ENCODE peak calls at places on chromosome 16, in seven cellular contexts. One of them, this sample, is unnamed.

GRCh38 chr16:51951668-51952298 is 595.2 kb downstream of the TOX3 start:
- DNase-seq in stromal cell of bone marrow: no peak
- DNase-seq in tibial nerve: no peak
- DNase-seq in NCI-H1105: no peak
- DNase-seq in cardiac muscle cell: peak
- DNase-seq in AML-193: no peak
- DNase-seq in putamen: no peak
- DNase-seq in this sample: no peak

GRCh38 chr16:12311887-12312286 is 335.4 kb downstream of the SNX29 start:
- DNase-seq in stromal cell of bone marrow: no peak
- DNase-seq in tibial nerve: no peak
- DNase-seq in NCI-H1105: no peak
- DNase-seq in cardiac muscle cell: no peak
- DNase-seq in AML-193: no peak
- DNase-seq in putamen: no peak
- DNase-seq in this sample: no peak

GRCh38 chr16:10323528-10323869 is 62.4 kb upstream of the ATF7IP2 start:
- DNase-seq in stromal cell of bone marrow: no peak
- DNase-seq in tibial nerve: no peak
- DNase-seq in NCI-H1105: no peak
- DNase-seq in cardiac muscle cell: no peak
- DNase-seq in AML-193: no peak
- DNase-seq in putamen: no peak
- DNase-seq in this sample: no peak

GRCh38 chr16:66427036-66427446 is at the start of gene BEAN1:
- DNase-seq in stromal cell of bone marrow: no peak
- DNase-seq in tibial nerve: no peak
- DNase-seq in NCI-H1105: no peak
- DNase-seq in cardiac muscle cell: peak
- DNase-seq in AML-193: no peak
- DNase-seq in putamen: no peak
- DNase-seq in this sample: no peak

GRCh38 chr16:56732366-56732765 is 2.4 kb downstream of the NUP93 start:
- DNase-seq in stromal cell of bone marrow: no peak
- DNase-seq in tibial nerve: no peak
- DNase-seq in NCI-H1105: no peak
- DNase-seq in cardiac muscle cell: no peak
- DNase-seq in AML-193: no peak
- DNase-seq in putamen: no peak
- DNase-seq in this sample: no peak

GRCh38 chr16:31138621-31139578 is 3.4 kb upstream of the PRSS8 start:
- DNase-seq in stromal cell of bone marrow: no peak
- DNase-seq in tibial nerve: no peak
- DNase-seq in NCI-H1105: no peak
- DNase-seq in cardiac muscle cell: no peak
- DNase-seq in AML-193: no peak
- DNase-seq in putamen: no peak
- DNase-seq in this sample: no peak

GRCh38 chr16:46756772-46757171 is 8.6 kb upstream of the MYLK3 start:
- DNase-seq in stromal cell of bone marrow: no peak
- DNase-seq in tibial nerve: no peak
- DNase-seq in NCI-H1105: no peak
- DNase-seq in cardiac muscle cell: no peak
- DNase-seq in AML-193: no peak
- DNase-seq in putamen: no peak
- DNase-seq in this sample: no peak

GRCh38 chr16:58021661-58022551 is 3.6 kb upstream of the MMP15 start:
- DNase-seq in stromal cell of bone marrow: peak
- DNase-seq in tibial nerve: no peak
- DNase-seq in NCI-H1105: no peak
- DNase-seq in cardiac muscle cell: no peak
- DNase-seq in AML-193: no peak
- DNase-seq in putamen: no peak
- DNase-seq in this sample: no peak

GRCh38 chr16:2752850-2753522 is 548 bp downstream of the SRRM2 start:
- DNase-seq in stromal cell of bone marrow: peak
- DNase-seq in tibial nerve: peak
- DNase-seq in NCI-H1105: peak
- DNase-seq in cardiac muscle cell: peak
- DNase-seq in AML-193: peak
- DNase-seq in putamen: peak
- DNase-seq in this sample: peak

GRCh38 chr16:9050102-9050830 is 41.2 kb upstream of the HAPSTR1 start:
- DNase-seq in stromal cell of bone marrow: no peak
- DNase-seq in tibial nerve: no peak
- DNase-seq in NCI-H1105: no peak
- DNase-seq in cardiac muscle cell: peak
- DNase-seq in AML-193: peak
- DNase-seq in putamen: no peak
- DNase-seq in this sample: no peak

GRCh38 chr16:29147710-29148425 is 163.0 kb downstream of the LAT start:
- DNase-seq in stromal cell of bone marrow: no peak
- DNase-seq in tibial nerve: no peak
- DNase-seq in NCI-H1105: no peak
- DNase-seq in cardiac muscle cell: no peak
- DNase-seq in AML-193: no peak
- DNase-seq in putamen: no peak
- DNase-seq in this sample: no peak

GRCh38 chr16:13098536-13098935 is 197.1 kb downstream of the SHISA9 start:
- DNase-seq in stromal cell of bone marrow: no peak
- DNase-seq in tibial nerve: no peak
- DNase-seq in NCI-H1105: no peak
- DNase-seq in cardiac muscle cell: no peak
- DNase-seq in AML-193: no peak
- DNase-seq in putamen: no peak
- DNase-seq in this sample: no peak

GRCh38 chr16:553601-554296 is 6.4 kb upstream of the PRR35 start:
- DNase-seq in stromal cell of bone marrow: no peak
- DNase-seq in tibial nerve: no peak
- DNase-seq in NCI-H1105: no peak
- DNase-seq in cardiac muscle cell: no peak
- DNase-seq in AML-193: no peak
- DNase-seq in putamen: no peak
- DNase-seq in this sample: no peak

GRCh38 chr16:67718668-67719047 is 458 bp downstream of the GFOD2 start:
- DNase-seq in stromal cell of bone marrow: no peak
- DNase-seq in tibial nerve: no peak
- DNase-seq in NCI-H1105: no peak
- DNase-seq in cardiac muscle cell: no peak
- DNase-seq in AML-193: no peak
- DNase-seq in putamen: no peak
- DNase-seq in this sample: no peak

GRCh38 chr16:77736879-77737278 is 14.6 kb downstream of the NUDT7 start:
- DNase-seq in stromal cell of bone marrow: no peak
- DNase-seq in tibial nerve: no peak
- DNase-seq in NCI-H1105: no peak
- DNase-seq in cardiac muscle cell: no peak
- DNase-seq in AML-193: peak
- DNase-seq in putamen: no peak
- DNase-seq in this sample: no peak

GRCh38 chr16:30758988-30759461 is 2.8 kb downstream of the CFAP119 start:
- DNase-seq in stromal cell of bone marrow: no peak
- DNase-seq in tibial nerve: no peak
- DNase-seq in NCI-H1105: no peak
- DNase-seq in cardiac muscle cell: no peak
- DNase-seq in AML-193: peak
- DNase-seq in putamen: no peak
- DNase-seq in this sample: no peak

GRCh38 chr16:1309888-1310831 is 724 bp downstream of the UBE2I start:
- DNase-seq in stromal cell of bone marrow: no peak
- DNase-seq in tibial nerve: peak
- DNase-seq in NCI-H1105: no peak
- DNase-seq in cardiac muscle cell: no peak
- DNase-seq in AML-193: no peak
- DNase-seq in putamen: no peak
- DNase-seq in this sample: no peak

GRCh38 chr16:24540575-24541240 is 1.3 kb downstream of the RBBP6 start:
- DNase-seq in stromal cell of bone marrow: no peak
- DNase-seq in tibial nerve: no peak
- DNase-seq in NCI-H1105: no peak
- DNase-seq in cardiac muscle cell: peak
- DNase-seq in AML-193: peak
- DNase-seq in putamen: no peak
- DNase-seq in this sample: no peak

GRCh38 chr16:35102780-35103403 is 1643.5 kb downstream of the TP53TG3F start:
- DNase-seq in stromal cell of bone marrow: no peak
- DNase-seq in tibial nerve: no peak
- DNase-seq in NCI-H1105: peak
- DNase-seq in cardiac muscle cell: no peak
- DNase-seq in AML-193: peak
- DNase-seq in putamen: no peak
- DNase-seq in this sample: no peak

GRCh38 chr16:3461120-3461519 is 17.6 kb downstream of the NAA60 start:
- DNase-seq in stromal cell of bone marrow: no peak
- DNase-seq in tibial nerve: no peak
- DNase-seq in NCI-H1105: no peak
- DNase-seq in cardiac muscle cell: no peak
- DNase-seq in AML-193: no peak
- DNase-seq in putamen: no peak
- DNase-seq in this sample: no peak

GRCh38 chr16:71626018-71626857 is at the start of gene MARVELD3:
- DNase-seq in stromal cell of bone marrow: no peak
- DNase-seq in tibial nerve: no peak
- DNase-seq in NCI-H1105: peak
- DNase-seq in cardiac muscle cell: peak
- DNase-seq in AML-193: no peak
- DNase-seq in putamen: no peak
- DNase-seq in this sample: no peak

GRCh38 chr16:53290520-53290919 is 143.8 kb upstream of the RBL2 start:
- DNase-seq in stromal cell of bone marrow: no peak
- DNase-seq in tibial nerve: no peak
- DNase-seq in NCI-H1105: no peak
- DNase-seq in cardiac muscle cell: no peak
- DNase-seq in AML-193: no peak
- DNase-seq in putamen: no peak
- DNase-seq in this sample: no peak

GRCh38 chr16:64450170-64450569 is 671.7 kb downstream of the CDH11 start:
- DNase-seq in stromal cell of bone marrow: peak
- DNase-seq in tibial nerve: no peak
- DNase-seq in NCI-H1105: no peak
- DNase-seq in cardiac muscle cell: no peak
- DNase-seq in AML-193: no peak
- DNase-seq in putamen: no peak
- DNase-seq in this sample: no peak

GRCh38 chr16:1225051-1225451 is at the start of gene TPSG1:
- DNase-seq in stromal cell of bone marrow: no peak
- DNase-seq in tibial nerve: no peak
- DNase-seq in NCI-H1105: no peak
- DNase-seq in cardiac muscle cell: no peak
- DNase-seq in AML-193: no peak
- DNase-seq in putamen: no peak
- DNase-seq in this sample: no peak

GRCh38 chr16:8828541-8829165 is 31.0 kb downstream of the PMM2 start:
- DNase-seq in stromal cell of bone marrow: no peak
- DNase-seq in tibial nerve: no peak
- DNase-seq in NCI-H1105: no peak
- DNase-seq in cardiac muscle cell: no peak
- DNase-seq in AML-193: no peak
- DNase-seq in putamen: peak
- DNase-seq in this sample: no peak

GRCh38 chr16:4414187-4414909 is 2.0 kb downstream of the CORO7 start:
- DNase-seq in stromal cell of bone marrow: no peak
- DNase-seq in tibial nerve: no peak
- DNase-seq in NCI-H1105: no peak
- DNase-seq in cardiac muscle cell: no peak
- DNase-seq in AML-193: no peak
- DNase-seq in putamen: no peak
- DNase-seq in this sample: no peak

GRCh38 chr16:78742501-78743283 is 643.2 kb downstream of the WWOX start:
- DNase-seq in stromal cell of bone marrow: peak
- DNase-seq in tibial nerve: no peak
- DNase-seq in NCI-H1105: no peak
- DNase-seq in cardiac muscle cell: no peak
- DNase-seq in AML-193: no peak
- DNase-seq in putamen: no peak
- DNase-seq in this sample: no peak

GRCh38 chr16:89304181-89304851 is 86.8 kb downstream of the ZNF778 start:
- DNase-seq in stromal cell of bone marrow: no peak
- DNase-seq in tibial nerve: no peak
- DNase-seq in NCI-H1105: no peak
- DNase-seq in cardiac muscle cell: no peak
- DNase-seq in AML-193: no peak
- DNase-seq in putamen: no peak
- DNase-seq in this sample: no peak

GRCh38 chr16:85046957-85047866 is 19.6 kb downstream of the KIAA0513 start:
- DNase-seq in stromal cell of bone marrow: no peak
- DNase-seq in tibial nerve: no peak
- DNase-seq in NCI-H1105: no peak
- DNase-seq in cardiac muscle cell: peak
- DNase-seq in AML-193: no peak
- DNase-seq in putamen: no peak
- DNase-seq in this sample: no peak

GRCh38 chr16:88681084-88681680 is 5.1 kb downstream of the SNAI3 start:
- DNase-seq in stromal cell of bone marrow: no peak
- DNase-seq in tibial nerve: no peak
- DNase-seq in NCI-H1105: no peak
- DNase-seq in cardiac muscle cell: no peak
- DNase-seq in AML-193: no peak
- DNase-seq in putamen: no peak
- DNase-seq in this sample: no peak

This sample was measured in GOT3.